ENCODE peak calls at places on chromosomes 7 and 10, in five cellular contexts. Z is mucosa of descending colon, H is heart right ventricle, W is endothelial cell of umbilical vein, G is esophagus muscularis mucosa. O is an unnamed sample. For H3K4me1, the result is how much of the 10 kb centered on the place peaks cover.

GRCh38 chr7:98930464-98930863 is 52.1 kb downstream of the TRRAP start:
- DNase-seq in H (no peak), W (no peak), Z (peak), G (no peak), O (no peak)

GRCh38 chr10:131451407-131452015 is 140.0 kb upstream of the TCERG1L start:
- DNase-seq in Z (no peak), G (no peak), H (no peak), W (no peak), O (no peak)

GRCh38 chr7:91182819-91183405 is 81.3 kb upstream of the FZD1 start:
- DNase-seq in W (peak), G (no peak), Z (no peak), H (no peak), O (no peak)

GRCh38 chr7:86643478-86644281 is at the start of gene GRM3:
- DNase-seq in H (peak), Z (no peak), W (no peak), G (no peak), O (no peak)

GRCh38 chr7:18974803-18975202 is 142.6 kb downstream of the TWIST1 start:
- DNase-seq in W (no peak), Z (no peak), H (no peak), G (no peak), O (no peak)

GRCh38 chr7:112138453-112138852 is 67.7 kb downstream of the DOCK4 start:
- DNase-seq in H (no peak), W (no peak), G (no peak), Z (no peak), O (no peak)

GRCh38 chr7:153320728-153321127 is 561.2 kb downstream of the ACTR3B start:
- DNase-seq in Z (no peak), W (no peak), G (no peak), H (no peak), O (no peak)

GRCh38 chr10:44651834-44652233 is 259.3 kb upstream of the TMEM72 start:
- DNase-seq in Z (peak), G (no peak), W (no peak), H (peak), O (no peak)

GRCh38 chr7:75966209-75966961 is 28.0 kb downstream of the TMEM120A start:
- DNase-seq in W (no peak), H (peak), G (no peak), Z (no peak), O (peak)

GRCh38 chr7:6451224-6451705 is 3.5 kb upstream of the DAGLB start:
- DNase-seq in H (no peak), G (no peak), Z (no peak), W (no peak), O (no peak)

GRCh38 chr7:30466266-30466665 is 12.3 kb downstream of the NOD1 start:
- DNase-seq in G (no peak), W (no peak), Z (no peak), H (no peak), O (no peak)

GRCh38 chr10:48605786-48606529 is 1.1 kb upstream of the ARHGAP22 start:
- DNase-seq in H (no peak), W (no peak), Z (no peak), G (peak), O (no peak)

DNA sequence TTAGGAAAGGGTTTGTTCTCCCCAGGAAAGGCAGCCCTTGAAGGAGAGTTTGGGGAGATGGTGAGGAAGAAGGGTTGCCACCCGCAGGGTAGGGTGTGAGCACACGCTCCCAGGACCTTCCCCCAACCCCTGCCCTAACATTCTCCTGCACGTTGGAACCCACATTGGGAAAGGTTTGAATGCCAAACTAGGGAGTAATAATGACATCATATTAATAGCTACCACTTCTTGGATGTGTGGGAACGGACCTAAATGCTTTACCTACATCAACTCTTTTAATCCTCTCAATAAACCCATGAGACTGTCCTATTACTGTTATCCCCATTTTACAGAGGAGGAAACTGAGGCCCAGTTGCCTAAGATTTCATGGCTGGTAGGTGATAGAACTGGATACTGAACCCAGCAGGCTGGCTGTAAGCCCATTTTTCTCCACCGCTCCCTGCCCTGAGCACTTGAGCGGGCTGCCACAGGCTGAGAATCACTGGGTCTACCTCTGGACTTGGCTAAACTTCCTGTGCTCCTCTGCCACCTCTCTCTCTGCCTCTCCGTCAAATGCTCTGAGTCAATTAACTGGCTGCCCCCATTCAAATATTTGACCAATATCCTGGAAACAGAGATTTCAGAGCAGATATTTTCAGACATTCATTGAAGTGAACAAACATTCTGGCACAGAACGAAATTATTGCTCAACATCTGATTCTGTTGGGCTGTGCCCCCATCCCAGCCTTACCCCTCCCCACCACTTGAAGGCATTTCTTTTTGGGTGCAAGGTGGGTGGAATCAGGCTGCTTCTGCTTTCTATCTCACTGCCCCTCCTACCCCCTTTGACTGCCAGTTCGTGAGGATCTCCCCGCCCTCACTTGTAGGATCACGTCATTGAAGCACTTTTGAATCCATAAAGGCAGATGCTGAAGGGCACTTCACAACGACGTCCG is 129.7 kb downstream of the C10orf105 start:
- DNase-seq in H (no peak), Z (no peak), G (no peak), W (no peak), O (no peak)
- TF ChIP-seq CTCF in H (no peak), Z (no peak), G (no peak), W (no peak), O (no peak)

GRCh38 chr10:127157506-127158205 is 38.7 kb downstream of the INSYN2A start:
- DNase-seq in Z (no peak), G (no peak), H (no peak), W (no peak), O (no peak)
- H3K4me1 ChIP-seq in Z (under half), G (under half), H (under half), W (under half), O (under half)

DNA sequence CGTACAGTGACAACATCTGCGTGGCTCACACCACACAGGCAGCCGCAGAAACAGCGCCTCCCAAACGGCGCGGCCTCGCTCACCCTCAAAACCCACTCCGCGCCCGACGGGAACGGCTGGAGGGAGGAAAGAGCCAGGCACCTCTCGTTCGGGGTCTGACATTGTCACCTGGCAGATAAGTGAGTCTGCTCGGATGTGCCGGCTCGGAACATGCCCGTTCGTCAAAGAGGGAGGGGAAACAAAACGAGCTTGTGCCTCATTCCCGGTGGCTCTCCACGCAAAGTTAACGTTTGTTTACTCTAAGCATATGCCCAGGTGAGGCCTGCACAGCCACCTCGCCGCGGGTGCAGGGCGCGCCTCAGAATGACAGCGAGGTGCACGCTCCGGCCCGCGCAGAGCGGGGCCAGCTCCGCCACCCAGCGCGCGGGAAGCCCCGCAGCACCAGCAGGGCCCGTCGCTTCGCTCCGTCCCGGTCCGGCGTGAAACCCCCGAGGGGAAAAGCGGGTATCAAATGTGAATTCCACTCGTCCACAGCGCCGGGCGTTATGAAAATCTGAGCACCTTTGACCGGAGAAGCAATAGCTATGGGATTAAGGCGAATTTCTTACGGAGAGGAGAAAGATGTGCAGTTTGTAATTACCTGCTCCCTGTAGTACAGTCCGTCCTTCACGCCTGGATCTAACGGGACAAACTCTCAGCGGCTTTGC is 13.1 kb downstream of the CNPY1 start:
- DNase-seq in G (no peak), W (no peak), Z (no peak), H (no peak), O (no peak)
- H3K4me3 ChIP-seq in G (peak), W (no peak), Z (no peak), H (peak), O (peak)

GRCh38 chr7:149147072-149147729 is at the start of gene ZNF398:
- DNase-seq in Z (peak), G (peak), H (peak), W (peak), O (peak)
- TF ChIP-seq CTCF in Z (peak), G (peak), H (peak), W (peak), O (peak)

GRCh38 chr10:95359466-95359865 is 68.7 kb upstream of the PDLIM1 start:
- DNase-seq in H (no peak), G (no peak), W (no peak), Z (no peak), O (no peak)

GRCh38 chr10:95360122-95360715 is 69.4 kb upstream of the PDLIM1 start:
- DNase-seq in G (no peak), H (no peak), Z (no peak), W (peak), O (no peak)

GRCh38 chr10:95364342-95364741 is 73.5 kb upstream of the PDLIM1 start:
- DNase-seq in G (no peak), H (no peak), Z (no peak), W (no peak), O (no peak)

GRCh38 chr10:95363303-95363912 is 72.6 kb upstream of the PDLIM1 start:
- DNase-seq in Z (peak), G (no peak), H (no peak), W (peak), O (no peak)
- H3K4me1 ChIP-seq in Z (under half), G (half or more), H (under half), W (under half), O (under half)

GRCh38 chr7:138456220-138456619 is 3.8 kb upstream of the TRIM24 start:
- DNase-seq in H (no peak), Z (no peak), W (no peak), G (peak), O (no peak)
- H3K4me3 ChIP-seq in H (no peak), Z (no peak), W (no peak), G (no peak), O (no peak)

GRCh38 chr7:4841007-4841784 is 20.6 kb downstream of the PAPOLB start:
- DNase-seq in G (no peak), W (no peak), Z (no peak), H (no peak), O (no peak)

GRCh38 chr7:4849390-4849789 is 12.4 kb downstream of the PAPOLB start:
- DNase-seq in G (no peak), H (no peak), W (peak), Z (peak), O (no peak)

GRCh38 chr7:4842302-4843064 is 19.3 kb downstream of the PAPOLB start:
- DNase-seq in Z (no peak), H (no peak), W (peak), G (no peak), O (no peak)

GRCh38 chr7:4841836-4842235 is 20.0 kb downstream of the PAPOLB start:
- DNase-seq in W (no peak), H (no peak), Z (no peak), G (no peak), O (no peak)

DNA sequence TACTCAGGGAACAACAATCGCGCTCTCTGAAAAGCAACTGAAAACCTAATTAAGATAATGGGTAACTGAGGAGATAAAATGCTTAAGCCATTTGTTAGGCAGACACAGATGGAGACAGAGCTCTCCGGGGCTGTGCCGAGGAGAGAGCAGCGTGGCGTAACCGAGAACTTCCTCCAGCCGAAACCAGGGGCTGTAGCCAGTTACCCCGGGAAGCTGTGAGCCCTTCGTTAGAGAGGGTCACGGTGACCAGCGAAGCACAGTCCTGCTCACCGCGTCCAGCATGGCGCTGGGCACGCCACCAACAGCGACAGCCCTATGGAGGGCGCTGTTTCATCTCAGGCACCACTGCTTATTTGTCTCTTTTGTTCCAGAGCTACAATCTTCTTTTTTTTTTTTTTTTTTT is 16.1 kb downstream of the PAPOLB start:
- DNase-seq in G (no peak), W (no peak), H (peak), Z (no peak), O (no peak)
- TF ChIP-seq CTCF in G (no peak), W (peak), H (peak), Z (no peak), O (no peak)